ENCODE peak calls at places on chromosomes 1 and 21, in five cellular contexts. E, Y, T, U and O are unnamed samples. For H3K27me3 and H3K36me3, the result is how much of the 10 kb centered on the place peaks cover.

GRCh38 chr21:32917392-32918135 is 108.2 kb upstream of the OLIG2 start:
- DNase-seq in E (no peak), Y (peak), T (peak), U (no peak), O (no peak)

GRCh38 chr1:187909382-187909781 is 1080.6 kb downstream of the PLA2G4A start:
- DNase-seq in E (no peak), Y (no peak), T (no peak), U (no peak), O (no peak)

GRCh38 chr1:35810096-35810860 is 2.5 kb downstream of the AGO4 start:
- DNase-seq in E (no peak), Y (peak), T (peak), U (no peak), O (no peak)

GRCh38 chr1:217133958-217134856 is 411.0 kb upstream of the ESRRG start:
- DNase-seq in E (no peak), Y (peak), T (peak), U (no peak), O (peak)

GRCh38 chr1:6026095-6026809 is 19.4 kb upstream of the KCNAB2 start:
- DNase-seq in E (peak), Y (peak), T (peak), U (peak), O (peak)

GRCh38 chr1:53416264-53416663 is 42.9 kb upstream of the DMRTB1 start:
- DNase-seq in E (no peak), Y (no peak), T (no peak), U (no peak), O (no peak)

GRCh38 chr21:28090546-28090945 is 902.1 kb downstream of the LTN1 start:
- DNase-seq in E (no peak), Y (no peak), T (no peak), U (no peak), O (no peak)

GRCh38 chr1:38308780-38309179 is 262.2 kb upstream of the POU3F1 start:
- DNase-seq in E (no peak), Y (peak), T (no peak), U (no peak), O (no peak)

GRCh38 chr1:6348511-6349191 is 44.9 kb downstream of the ACOT7 start:
- DNase-seq in E (no peak), Y (peak), T (peak), U (peak), O (no peak)

GRCh38 chr21:41479686-41480085 is 28.3 kb downstream of the TMPRSS2 start:
- DNase-seq in E (no peak), Y (no peak), T (no peak), U (no peak), O (peak)

GRCh38 chr1:185574139-185574835 is 159.9 kb upstream of the HMCN1 start:
- DNase-seq in E (no peak), Y (peak), T (no peak), U (no peak), O (no peak)

GRCh38 chr1:102186541-102186940 is 189.8 kb upstream of the OLFM3 start:
- DNase-seq in E (no peak), Y (no peak), T (no peak), U (no peak), O (no peak)

GRCh38 chr1:220527279-220528048 is 472 bp upstream of the MARK1 start:
- DNase-seq in E (peak), Y (peak), T (peak), U (no peak), O (peak)

GRCh38 chr1:17120483-17120882 is 1.2 kb upstream of the PADI2 start:
- DNase-seq in E (no peak), Y (no peak), T (no peak), U (no peak), O (no peak)

GRCh38 chr21:27586326-27586725 is 619.4 kb upstream of the ADAMTS5 start:
- DNase-seq in E (no peak), Y (no peak), T (no peak), U (no peak), O (no peak)

GRCh38 chr21:28833181-28833580 is 159.5 kb downstream of the LTN1 start:
- DNase-seq in E (no peak), Y (no peak), T (no peak), U (no peak), O (no peak)

GRCh38 chr21:35227774-35228173 is 178.7 kb upstream of the RUNX1 start:
- DNase-seq in E (no peak), Y (no peak), T (no peak), U (no peak), O (no peak)

GRCh38 chr21:45011911-45012660 is 62.3 kb upstream of the ADARB1 start:
- DNase-seq in E (peak), Y (peak), T (peak), U (no peak), O (peak)

GRCh38 chr1:206105612-206106011 is 11.6 kb downstream of the AVPR1B start:
- DNase-seq in E (no peak), Y (no peak), T (no peak), U (no peak), O (no peak)

GRCh38 chr21:45461806-45462341 is 56.9 kb downstream of the COL18A1 start:
- DNase-seq in E (no peak), Y (no peak), T (no peak), U (no peak), O (no peak)

DNA sequence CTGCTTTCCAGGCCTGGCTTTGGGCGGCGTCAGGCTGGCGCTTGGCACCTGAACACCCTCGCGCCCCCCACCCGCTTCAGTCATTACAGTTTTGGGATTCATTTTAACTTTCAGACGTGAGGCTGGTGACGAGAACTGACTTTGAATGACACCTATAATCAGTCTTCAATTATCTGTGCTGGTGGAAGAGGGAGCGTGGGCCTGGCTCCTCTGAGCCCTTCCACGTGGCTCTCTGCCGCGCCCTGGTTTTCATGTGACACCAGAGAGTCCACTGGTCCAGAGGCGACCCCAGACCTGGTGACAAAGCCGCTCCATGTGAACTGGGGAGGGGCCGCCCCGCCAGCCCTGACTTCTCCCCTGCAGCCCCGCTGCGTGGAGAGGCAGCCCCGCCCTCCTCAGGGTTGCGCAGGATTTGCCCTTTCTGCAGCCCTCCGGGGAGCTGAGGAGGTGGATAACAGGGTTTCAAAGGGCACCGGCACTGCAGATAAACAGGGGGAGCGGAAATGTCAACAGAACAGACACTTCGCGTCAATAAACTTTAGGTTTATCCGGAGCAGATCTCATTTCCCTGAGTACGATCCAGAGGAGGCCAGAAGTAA is 56.3 kb downstream of the AJAP1 start:
- DNase-seq in E (no peak), Y (no peak), T (no peak), U (no peak), O (peak)
- H3K27me3 ChIP-seq in E (under half), Y (under half), T (under half), U (under half), O (under half)

DNA sequence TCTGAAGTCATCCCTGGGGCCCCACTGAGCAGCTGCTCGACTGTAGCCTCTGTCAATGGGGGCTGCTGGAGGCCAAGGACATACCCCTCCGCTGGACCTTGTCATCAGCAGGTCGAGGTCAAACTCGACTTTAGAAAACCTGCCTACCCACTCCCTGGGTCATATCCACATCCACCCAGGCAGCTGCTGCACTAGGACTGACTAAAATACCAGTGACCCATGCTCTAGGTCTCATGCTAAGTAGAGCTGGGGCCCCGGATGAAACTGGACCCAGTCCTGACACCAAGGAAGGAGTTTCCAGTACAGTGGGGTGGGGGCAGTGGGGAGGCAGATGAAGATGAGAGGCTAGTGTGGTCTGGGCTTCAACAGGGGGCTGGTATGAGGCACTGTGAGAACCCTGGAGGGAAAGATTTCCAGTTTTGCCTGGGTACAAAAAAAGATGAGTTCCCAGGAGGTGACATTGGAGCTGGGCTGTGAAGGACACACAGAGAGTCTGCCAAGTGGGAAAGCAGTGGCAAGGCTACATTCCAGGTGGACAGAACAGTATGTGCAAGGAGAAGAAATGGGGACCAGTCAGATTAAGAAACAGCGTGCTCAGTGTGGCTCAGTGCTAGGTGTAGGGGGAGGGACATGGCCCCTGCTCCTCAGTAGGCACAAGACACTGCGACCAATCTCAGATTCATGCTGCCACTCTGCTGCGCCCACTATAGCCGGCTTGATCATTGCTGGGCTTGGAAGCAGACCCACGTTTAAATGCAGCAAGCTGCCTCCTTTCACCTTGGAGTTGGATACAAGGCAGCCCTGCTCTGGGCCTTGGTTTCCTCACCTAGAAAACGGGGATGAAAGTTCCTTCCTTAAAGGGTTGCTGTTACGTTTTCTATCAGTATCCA is 12.3 kb downstream of the SLC2A1 start:
- DNase-seq in E (no peak), Y (no peak), T (no peak), U (no peak), O (no peak)
- H3K36me3 ChIP-seq in E (under half), Y (under half), T (under half), U (under half), O (under half)

GRCh38 chr1:118210051-118210722 is 25.2 kb upstream of the SPAG17 start:
- DNase-seq in E (no peak), Y (no peak), T (no peak), U (no peak), O (no peak)
- H3K27me3 ChIP-seq in E (under half), Y (under half), T (under half), U (under half), O (under half)

DNA sequence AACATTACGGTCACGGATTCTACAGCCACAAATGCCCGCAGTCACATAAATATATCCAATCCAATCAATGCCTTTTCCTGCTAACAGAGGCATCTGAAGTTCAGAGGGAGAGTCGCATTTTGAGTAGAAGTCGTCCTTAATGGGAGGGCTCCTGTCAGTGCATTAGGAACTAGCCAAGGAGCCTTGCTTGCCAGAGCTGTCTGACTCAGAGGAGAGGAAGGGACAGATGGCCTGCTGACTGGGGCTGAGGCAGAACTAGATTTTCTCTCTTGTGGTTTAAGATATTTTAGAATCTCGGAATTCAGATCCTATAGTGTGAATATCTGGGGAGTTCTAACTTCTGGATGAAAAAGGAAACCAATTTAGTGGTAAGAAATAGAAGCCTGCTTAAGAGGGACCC is 10.6 kb downstream of the XKR8 start:
- DNase-seq in E (no peak), Y (peak), T (peak), U (no peak), O (no peak)
- H3K36me3 ChIP-seq in E (under half), Y (under half), T (under half), U (under half), O (under half)

GRCh38 chr1:94807742-94808491 is 12.2 kb upstream of the SLC44A3 start:
- DNase-seq in E (no peak), Y (peak), T (no peak), U (no peak), O (no peak)

GRCh38 chr1:94817697-94818096 is 2.5 kb upstream of the SLC44A3 start:
- DNase-seq in E (no peak), Y (no peak), T (no peak), U (no peak), O (no peak)

GRCh38 chr1:94816030-94816429 is 4.1 kb upstream of the SLC44A3 start:
- DNase-seq in E (no peak), Y (no peak), T (no peak), U (no peak), O (no peak)

GRCh38 chr1:94808682-94809081 is 11.5 kb upstream of the SLC44A3 start:
- DNase-seq in E (no peak), Y (no peak), T (no peak), U (no peak), O (no peak)

GRCh38 chr1:94812985-94813384 is 7.2 kb upstream of the SLC44A3 start:
- DNase-seq in E (no peak), Y (no peak), T (no peak), U (no peak), O (no peak)
- H3K27me3 ChIP-seq in E (under half), Y (under half), T (half or more), U (under half), O (under half)

DNA sequence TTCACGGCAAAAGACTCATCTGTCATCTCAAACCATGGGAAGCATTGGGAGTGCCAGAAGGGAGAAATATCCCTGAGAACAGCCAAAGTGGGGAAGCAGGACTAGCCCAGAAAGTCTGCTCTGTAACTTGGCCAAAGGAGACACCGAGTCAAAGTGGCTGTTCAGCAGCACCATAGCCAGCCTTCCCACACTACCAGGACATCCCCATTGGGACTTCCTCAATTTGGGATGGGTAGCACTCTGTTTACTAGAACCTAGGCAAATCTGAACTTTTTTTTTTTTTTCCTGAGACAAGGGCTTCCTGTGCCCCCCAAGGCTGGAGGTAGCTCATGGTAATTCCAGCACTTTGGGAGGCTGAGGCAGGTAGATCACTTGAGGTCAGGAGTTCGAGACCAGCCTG is 93.0 kb downstream of the ENAH start:
- DNase-seq in E (no peak), Y (no peak), T (no peak), U (no peak), O (no peak)
- H3K36me3 ChIP-seq in E (under half), Y (under half), T (under half), U (under half), O (under half)

DNA sequence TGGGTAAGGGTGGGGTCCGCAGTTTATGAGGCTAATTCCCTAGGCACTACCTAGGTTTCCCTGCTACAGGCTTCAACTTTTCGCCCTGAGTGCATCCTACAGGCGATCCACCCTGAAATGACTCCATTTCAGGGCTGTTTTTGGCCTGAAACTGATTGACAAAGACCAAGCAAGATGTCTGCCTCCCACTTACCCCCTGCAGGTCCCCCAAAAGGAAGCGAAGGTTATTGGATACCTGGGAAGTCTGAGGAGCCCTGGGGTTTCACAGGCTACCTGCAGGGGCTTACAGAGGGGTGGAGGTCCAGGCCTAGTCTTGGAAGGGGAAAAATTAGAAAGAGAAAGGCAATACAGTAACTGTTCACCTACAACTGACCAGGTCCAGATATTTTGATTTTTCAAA is 3.3 kb upstream of the TBX15 start:
- DNase-seq in E (no peak), Y (no peak), T (no peak), U (no peak), O (peak)
- H3K27me3 ChIP-seq in E (under half), Y (half or more), T (under half), U (half or more), O (half or more)

DNA sequence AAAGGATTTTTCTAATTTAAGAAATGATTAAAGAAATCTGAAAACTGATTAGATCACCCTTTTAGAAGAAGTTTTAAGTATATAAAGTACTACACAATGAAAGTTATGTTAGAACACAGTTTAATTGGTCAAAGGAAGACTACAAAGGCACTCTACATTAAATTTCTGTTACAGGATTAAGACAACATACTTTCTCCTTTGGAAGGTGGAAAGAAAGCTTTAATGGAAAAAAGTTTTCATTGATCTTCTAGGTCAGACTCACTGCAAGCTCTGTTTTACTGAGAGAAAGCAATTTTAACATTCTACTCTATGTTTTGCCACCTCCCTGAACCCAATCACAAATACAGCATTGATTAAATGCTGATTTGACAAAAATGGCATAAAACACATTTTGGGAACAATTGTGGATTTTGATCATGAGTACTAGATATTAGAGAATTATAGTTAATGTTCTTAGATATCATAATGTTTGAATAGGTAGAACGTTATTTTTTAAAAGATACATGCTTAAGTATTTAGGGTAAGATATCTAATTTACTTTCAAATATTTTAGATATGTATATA is 32.0 kb downstream of the WDR26 start:
- DNase-seq in E (no peak), Y (no peak), T (no peak), U (no peak), O (no peak)
- H3K36me3 ChIP-seq in E (half or more), Y (under half), T (half or more), U (under half), O (under half)

GRCh38 chr1:50973875-50974617 is 4.0 kb downstream of the CDKN2C start:
- DNase-seq in E (no peak), Y (no peak), T (no peak), U (no peak), O (peak)

GRCh38 chr1:50971748-50972305 is 1.8 kb downstream of the CDKN2C start:
- DNase-seq in E (no peak), Y (no peak), T (no peak), U (no peak), O (no peak)

GRCh38 chr1:50972766-50973165 is 2.7 kb downstream of the CDKN2C start:
- DNase-seq in E (no peak), Y (no peak), T (no peak), U (no peak), O (no peak)

GRCh38 chr1:50974618-50974935 is 4.5 kb downstream of the CDKN2C start:
- DNase-seq in E (no peak), Y (no peak), T (no peak), U (no peak), O (no peak)

DNA sequence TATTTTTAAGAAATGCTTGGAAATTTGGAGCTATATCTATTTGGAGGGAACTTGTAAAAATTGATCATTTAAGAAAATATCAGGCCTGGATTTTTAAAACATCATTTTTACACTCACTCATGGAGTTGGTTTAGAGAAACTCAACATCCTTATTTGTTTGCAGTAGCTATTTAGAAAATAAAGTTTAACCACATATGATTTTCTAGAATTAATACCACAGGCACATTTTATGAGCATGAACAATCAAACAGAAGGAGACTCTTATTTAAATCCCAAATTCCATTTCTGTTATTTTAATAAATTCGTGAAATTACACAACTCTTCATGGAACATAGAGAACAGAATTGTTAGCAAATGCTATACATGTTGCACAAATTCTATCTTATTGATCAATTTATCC is 3.2 kb downstream of the CDKN2C start:
- DNase-seq in E (no peak), Y (no peak), T (no peak), U (no peak), O (no peak)
- H3K27me3 ChIP-seq in E (under half), Y (under half), T (under half), U (under half), O (half or more)